ENCODE peak calls at places on chromosomes 5 and 9, in ten cellular contexts. One of them, this sample, is unnamed.

GRCh38 chr9:91378695-91379127 is 17.0 kb upstream of the AUH start:
- DNase-seq in fibroblast of lung: peak; percentile 73
- DNase-seq in transverse colon: no peak
- DNase-seq in CD8-positive, alpha-beta T cell: no peak
- DNase-seq in pancreas: no peak
- DNase-seq in uterus: peak; percentile 28
- DNase-seq in BE2C: no peak
- DNase-seq in HCT116: no peak
- DNase-seq in H1: no peak
- DNase-seq in GM23248: peak; percentile 53
- DNase-seq in this sample: no peak

GRCh38 chr9:114282926-114283325 is 40.0 kb upstream of the ORM1 start:
- DNase-seq in HCT116: no peak
- DNase-seq in GM23248: peak; percentile 83
- DNase-seq in pancreas: no peak
- DNase-seq in H1: no peak
- DNase-seq in transverse colon: no peak
- DNase-seq in fibroblast of lung: peak; percentile 84
- DNase-seq in uterus: peak; percentile 44
- DNase-seq in BE2C: peak; percentile 62
- DNase-seq in CD8-positive, alpha-beta T cell: no peak
- DNase-seq in this sample: no peak

GRCh38 chr5:140114341-140115185 is 654 bp downstream of the PURA start:
- DNase-seq in fibroblast of lung: peak; percentile 57
- DNase-seq in H1: no peak
- DNase-seq in transverse colon: peak; percentile 71
- DNase-seq in CD8-positive, alpha-beta T cell: peak; percentile 38
- DNase-seq in uterus: peak; percentile 47
- DNase-seq in pancreas: peak; percentile 60
- DNase-seq in GM23248: peak; percentile 77
- DNase-seq in HCT116: no peak
- DNase-seq in BE2C: peak; percentile 73
- DNase-seq in this sample: peak; percentile 79

GRCh38 chr5:106474066-106474465 is 1196.7 kb downstream of the EFNA5 start:
- DNase-seq in GM23248: no peak
- DNase-seq in uterus: no peak
- DNase-seq in CD8-positive, alpha-beta T cell: no peak
- DNase-seq in transverse colon: no peak
- DNase-seq in HCT116: no peak
- DNase-seq in BE2C: no peak
- DNase-seq in H1: no peak
- DNase-seq in pancreas: no peak
- DNase-seq in fibroblast of lung: no peak
- DNase-seq in this sample: no peak

GRCh38 chr5:45262061-45262590 is 434.1 kb downstream of the HCN1 start:
- DNase-seq in uterus: no peak
- DNase-seq in fibroblast of lung: no peak
- DNase-seq in GM23248: no peak
- DNase-seq in HCT116: no peak
- DNase-seq in pancreas: no peak
- DNase-seq in BE2C: no peak
- DNase-seq in H1: no peak
- DNase-seq in CD8-positive, alpha-beta T cell: no peak
- DNase-seq in transverse colon: no peak
- DNase-seq in this sample: no peak

GRCh38 chr9:125462766-125463384 is 201.2 kb downstream of the GAPVD1 start:
- DNase-seq in uterus: no peak
- DNase-seq in HCT116: no peak
- DNase-seq in GM23248: no peak
- DNase-seq in pancreas: no peak
- DNase-seq in CD8-positive, alpha-beta T cell: no peak
- DNase-seq in H1: no peak
- DNase-seq in fibroblast of lung: peak; percentile 36
- DNase-seq in BE2C: no peak
- DNase-seq in transverse colon: no peak
- DNase-seq in this sample: no peak

GRCh38 chr9:125189011-125189360 is 617 bp downstream of the PPP6C start:
- DNase-seq in uterus: no peak
- DNase-seq in fibroblast of lung: no peak
- DNase-seq in H1: no peak
- DNase-seq in HCT116: no peak
- DNase-seq in CD8-positive, alpha-beta T cell: peak; percentile 32
- DNase-seq in BE2C: peak; percentile 35
- DNase-seq in GM23248: peak; percentile 49
- DNase-seq in transverse colon: peak; percentile 37
- DNase-seq in pancreas: no peak
- DNase-seq in this sample: peak; percentile 20

GRCh38 chr5:6088706-6089105 is 289.6 kb downstream of the MED10 start:
- DNase-seq in H1: no peak
- DNase-seq in GM23248: no peak
- DNase-seq in BE2C: no peak
- DNase-seq in transverse colon: no peak
- DNase-seq in pancreas: no peak
- DNase-seq in CD8-positive, alpha-beta T cell: no peak
- DNase-seq in fibroblast of lung: no peak
- DNase-seq in HCT116: no peak
- DNase-seq in uterus: no peak
- DNase-seq in this sample: no peak

GRCh38 chr9:97802276-97802675 is 50.8 kb upstream of the FOXE1 start:
- DNase-seq in BE2C: no peak
- DNase-seq in H1: no peak
- DNase-seq in GM23248: peak; percentile 89
- DNase-seq in transverse colon: no peak
- DNase-seq in pancreas: no peak
- DNase-seq in HCT116: peak; percentile 66
- DNase-seq in CD8-positive, alpha-beta T cell: no peak
- DNase-seq in fibroblast of lung: no peak
- DNase-seq in uterus: no peak
- DNase-seq in this sample: peak; percentile 58

GRCh38 chr9:135220601-135221575 is 133.4 kb downstream of the OLFM1 start:
- DNase-seq in uterus: no peak
- DNase-seq in pancreas: no peak
- DNase-seq in BE2C: peak; percentile 11
- DNase-seq in HCT116: no peak
- DNase-seq in H1: no peak
- DNase-seq in CD8-positive, alpha-beta T cell: no peak
- DNase-seq in GM23248: no peak
- DNase-seq in transverse colon: peak; percentile 2
- DNase-seq in fibroblast of lung: no peak
- DNase-seq in this sample: no peak
- H3K36me3 ChIP-seq in uterus: no peaks in the 10 kb centered on the region
- H3K36me3 ChIP-seq in pancreas: no peaks in the 10 kb centered on the region
- H3K36me3 ChIP-seq in BE2C: no peaks in the 10 kb centered on the region
- H3K36me3 ChIP-seq in HCT116: no peaks in the 10 kb centered on the region
- H3K36me3 ChIP-seq in H1: no peaks in the 10 kb centered on the region
- H3K36me3 ChIP-seq in CD8-positive, alpha-beta T cell: no peaks in the 10 kb centered on the region
- H3K36me3 ChIP-seq in GM23248: no peaks in the 10 kb centered on the region
- H3K36me3 ChIP-seq in transverse colon: no peaks in the 10 kb centered on the region
- H3K36me3 ChIP-seq in fibroblast of lung: no peaks in the 10 kb centered on the region
- H3K36me3 ChIP-seq in this sample: no peaks in the 10 kb centered on the region

GRCh38 chr9:126676685-126677143 is 63.0 kb downstream of the LMX1B start:
- DNase-seq in H1: peak; percentile 82
- DNase-seq in CD8-positive, alpha-beta T cell: no peak
- DNase-seq in uterus: no peak
- DNase-seq in BE2C: no peak
- DNase-seq in fibroblast of lung: no peak
- DNase-seq in transverse colon: no peak
- DNase-seq in pancreas: no peak
- DNase-seq in HCT116: no peak
- DNase-seq in GM23248: no peak
- DNase-seq in this sample: no peak

GRCh38 chr9:126673689-126674364 is 60.1 kb downstream of the LMX1B start:
- DNase-seq in BE2C: peak; percentile 53
- DNase-seq in GM23248: peak; percentile 20
- DNase-seq in uterus: no peak
- DNase-seq in transverse colon: no peak
- DNase-seq in HCT116: no peak
- DNase-seq in H1: no peak
- DNase-seq in CD8-positive, alpha-beta T cell: no peak
- DNase-seq in pancreas: no peak
- DNase-seq in fibroblast of lung: no peak
- DNase-seq in this sample: no peak

GRCh38 chr9:126674365-126675146 is 60.8 kb downstream of the LMX1B start:
- DNase-seq in fibroblast of lung: no peak
- DNase-seq in uterus: no peak
- DNase-seq in transverse colon: no peak
- DNase-seq in GM23248: no peak
- DNase-seq in H1: no peak
- DNase-seq in HCT116: no peak
- DNase-seq in BE2C: no peak
- DNase-seq in CD8-positive, alpha-beta T cell: no peak
- DNase-seq in pancreas: no peak
- DNase-seq in this sample: no peak

GRCh38 chr9:126676102-126676684 is 62.5 kb downstream of the LMX1B start:
- DNase-seq in GM23248: no peak
- DNase-seq in BE2C: no peak
- DNase-seq in transverse colon: no peak
- DNase-seq in H1: no peak
- DNase-seq in CD8-positive, alpha-beta T cell: no peak
- DNase-seq in fibroblast of lung: no peak
- DNase-seq in uterus: no peak
- DNase-seq in pancreas: no peak
- DNase-seq in HCT116: no peak
- DNase-seq in this sample: no peak

GRCh38 chr9:126675147-126675467 is 61.4 kb downstream of the LMX1B start:
- DNase-seq in CD8-positive, alpha-beta T cell: no peak
- DNase-seq in fibroblast of lung: no peak
- DNase-seq in HCT116: no peak
- DNase-seq in uterus: no peak
- DNase-seq in pancreas: no peak
- DNase-seq in transverse colon: no peak
- DNase-seq in H1: no peak
- DNase-seq in BE2C: no peak
- DNase-seq in GM23248: no peak
- DNase-seq in this sample: no peak
- H3K27me3 ChIP-seq in CD8-positive, alpha-beta T cell: peaks cover 16% of the 10 kb centered on the region
- H3K27me3 ChIP-seq in fibroblast of lung: peaks cover 32% of the 10 kb centered on the region
- H3K27me3 ChIP-seq in HCT116: no peaks in the 10 kb centered on the region
- H3K27me3 ChIP-seq in uterus: no peaks in the 10 kb centered on the region
- H3K27me3 ChIP-seq in pancreas: peaks cover 7% of the 10 kb centered on the region
- H3K27me3 ChIP-seq in transverse colon: peaks cover 95% of the 10 kb centered on the region
- H3K27me3 ChIP-seq in H1: peaks cover 35% of the 10 kb centered on the region
- H3K27me3 ChIP-seq in BE2C: peaks cover 9% of the 10 kb centered on the region
- H3K27me3 ChIP-seq in GM23248: no peaks in the 10 kb centered on the region
- H3K27me3 ChIP-seq in this sample: no peaks in the 10 kb centered on the region

GRCh38 chr9:129979346-129979745 is 63.6 kb downstream of the FNBP1 start:
- DNase-seq in transverse colon: no peak
- DNase-seq in HCT116: no peak
- DNase-seq in uterus: no peak
- DNase-seq in H1: no peak
- DNase-seq in GM23248: no peak
- DNase-seq in BE2C: no peak
- DNase-seq in pancreas: no peak
- DNase-seq in CD8-positive, alpha-beta T cell: no peak
- DNase-seq in fibroblast of lung: no peak
- DNase-seq in this sample: no peak
- H3K36me3 ChIP-seq in transverse colon: no peaks in the 10 kb centered on the region
- H3K36me3 ChIP-seq in HCT116: no peaks in the 10 kb centered on the region
- H3K36me3 ChIP-seq in uterus: no peaks in the 10 kb centered on the region
- H3K36me3 ChIP-seq in H1: no peaks in the 10 kb centered on the region
- H3K36me3 ChIP-seq in GM23248: peaks cover 26% of the 10 kb centered on the region
- H3K36me3 ChIP-seq in BE2C: peaks cover 15% of the 10 kb centered on the region
- H3K36me3 ChIP-seq in pancreas: no peaks in the 10 kb centered on the region
- H3K36me3 ChIP-seq in CD8-positive, alpha-beta T cell: peaks cover 35% of the 10 kb centered on the region
- H3K36me3 ChIP-seq in fibroblast of lung: no peaks in the 10 kb centered on the region
- H3K36me3 ChIP-seq in this sample: peaks cover 20% of the 10 kb centered on the region

DNA sequence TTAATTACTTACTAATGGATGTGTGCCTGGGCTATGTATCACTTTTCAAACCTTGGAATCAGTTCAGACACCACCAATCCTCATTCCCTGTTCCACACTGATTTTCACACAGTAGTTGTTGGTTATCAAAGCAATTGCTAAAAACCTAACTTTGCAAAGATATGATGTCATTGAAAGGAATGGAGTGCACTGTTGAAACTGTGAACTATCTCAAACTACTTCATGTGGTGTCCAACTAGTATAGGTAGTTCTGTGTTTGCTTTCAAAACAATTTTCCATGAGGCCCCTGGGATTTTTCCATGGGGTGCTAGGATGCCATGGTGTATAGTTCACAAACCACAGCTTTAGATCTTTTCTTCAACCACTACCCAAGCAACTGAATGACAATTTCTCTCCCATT is 17.8 kb downstream of the INIP start:
- DNase-seq in uterus: no peak
- DNase-seq in GM23248: peak; percentile 10
- DNase-seq in pancreas: no peak
- DNase-seq in H1: no peak
- DNase-seq in CD8-positive, alpha-beta T cell: no peak
- DNase-seq in BE2C: no peak
- DNase-seq in fibroblast of lung: no peak
- DNase-seq in transverse colon: no peak
- DNase-seq in HCT116: no peak
- DNase-seq in this sample: no peak
- H3K27me3 ChIP-seq in uterus: no peaks in the 10 kb centered on the region
- H3K27me3 ChIP-seq in GM23248: no peaks in the 10 kb centered on the region
- H3K27me3 ChIP-seq in pancreas: no peaks in the 10 kb centered on the region
- H3K27me3 ChIP-seq in H1: no peaks in the 10 kb centered on the region
- H3K27me3 ChIP-seq in CD8-positive, alpha-beta T cell: no peaks in the 10 kb centered on the region
- H3K27me3 ChIP-seq in BE2C: no peaks in the 10 kb centered on the region
- H3K27me3 ChIP-seq in fibroblast of lung: no peaks in the 10 kb centered on the region
- H3K27me3 ChIP-seq in transverse colon: no peaks in the 10 kb centered on the region
- H3K27me3 ChIP-seq in HCT116: no peaks in the 10 kb centered on the region
- H3K27me3 ChIP-seq in this sample: no peaks in the 10 kb centered on the region

This sample was measured in MG63.